ENCODE peak calls at places on chromosomes 12 and 14, in six cellular contexts. B is HepG2, S is K562, W is H1, T is GM12892, N is SK-N-SH. J is an unnamed sample.

GRCh38 chr12:5078423-5078822 is 34.7 kb downstream of the KCNA5 start:
- DNase-seq in B (no peak), N (peak; percentile 55), W (no peak), S (no peak), T (no peak), J (no peak)

GRCh38 chr12:39846304-39846703 is 226.7 kb upstream of the ABCD2 start:
- DNase-seq in S (no peak), B (no peak), T (no peak), N (no peak), W (no peak), J (no peak)

GRCh38 chr12:13780453-13780852 is 200.9 kb downstream of the GRIN2B start:
- DNase-seq in N (no peak), W (no peak), T (no peak), S (no peak), B (no peak), J (no peak)

GRCh38 chr12:91037301-91037700 is 20.5 kb downstream of the KERA start:
- DNase-seq in N (no peak), B (no peak), W (no peak), T (no peak), S (no peak), J (no peak)

GRCh38 chr12:75452675-75453330 is 27.8 kb upstream of the GLIPR1 start:
- DNase-seq in T (no peak), B (no peak), N (no peak), S (no peak), W (no peak), J (no peak)

GRCh38 chr14:105368910-105369652 is 29.3 kb upstream of the TEX22 start:
- DNase-seq in B (no peak), W (no peak), N (no peak), S (no peak), T (no peak), J (no peak)

GRCh38 chr14:95609398-95609990 is 74.6 kb downstream of the GLRX5 start:
- DNase-seq in B (peak; percentile 39), T (no peak), S (peak; percentile 20), N (peak; percentile 63), W (peak; percentile 80), J (peak; percentile 25)

GRCh38 chr12:30908389-30909087 is 18.0 kb upstream of the TSPAN11 start:
- DNase-seq in W (no peak), N (peak; percentile 36), B (peak; percentile 56), T (no peak), S (no peak), J (no peak)

GRCh38 chr14:99602788-99603415 is 1.1 kb downstream of the CCDC85C start:
- DNase-seq in B (no peak), T (no peak), N (no peak), W (no peak), S (no peak), J (no peak)

GRCh38 chr14:41303506-41303905 is 303.2 kb upstream of the LRFN5 start:
- DNase-seq in W (no peak), S (no peak), N (no peak), B (no peak), T (no peak), J (no peak)

GRCh38 chr14:76227450-76228050 is 75.8 kb downstream of the GPATCH2L start:
- DNase-seq in W (no peak), B (no peak), S (no peak), T (no peak), N (no peak), J (no peak)

GRCh38 chr12:108789546-108789945 is 58.2 kb upstream of the CORO1C start:
- DNase-seq in T (no peak), W (no peak), B (no peak), S (no peak), N (no peak), J (no peak)

GRCh38 chr12:13044002-13044858 is at the start of gene FAM234B:
- DNase-seq in T (peak; percentile 75), B (peak; percentile 40), N (peak; percentile 94), S (peak; percentile 80), W (peak; percentile 90), J (peak; percentile 79)

GRCh38 chr12:45989857-45990467 is 412 bp downstream of the SCAF11 start:
- DNase-seq in N (peak; percentile 60), W (peak; percentile 62), B (peak; percentile 45), S (peak; percentile 31), T (peak; percentile 9), J (peak; percentile 8)

GRCh38 chr12:114311966-114312365 is 94.0 kb downstream of the TBX5 start:
- DNase-seq in T (no peak), W (no peak), B (no peak), S (no peak), N (no peak), J (no peak)

GRCh38 chr14:22923746-22924145 is 4.8 kb upstream of the RBM23 start:
- DNase-seq in N (no peak), B (no peak), T (no peak), S (no peak), W (no peak), J (no peak)

DNA sequence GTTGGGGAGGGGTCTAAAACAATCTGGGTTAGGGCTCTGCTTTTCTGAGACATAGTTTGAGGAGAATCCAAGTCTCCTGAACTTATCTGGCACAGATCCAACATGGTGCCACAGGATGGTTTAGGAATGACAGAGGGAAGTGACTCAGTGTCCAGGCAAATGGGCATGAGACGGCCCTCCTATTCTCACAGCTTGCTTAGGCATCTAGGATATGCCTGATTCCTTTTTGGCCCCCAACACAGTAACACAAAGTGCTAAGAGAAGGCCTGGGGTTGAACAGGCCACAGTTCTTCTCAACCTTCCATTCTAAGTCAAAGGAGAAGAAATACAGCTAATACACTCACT is 117.7 kb downstream of the ZFP36L1 start:
- DNase-seq in N (no peak), B (peak; percentile 6), S (no peak), T (no peak), W (no peak), J (no peak)
- TF ChIP-seq TAF1 in N (no peak), B (no peak), S (no peak), T (no peak), W (no peak), J (no peak)

GRCh38 chr14:91374897-91375747 is 42.5 kb downstream of the CCDC88C start:
- DNase-seq in N (no peak), T (no peak), W (no peak), S (no peak), B (no peak), J (no peak)
- TF ChIP-seq TAF1 in N (no peak), T (no peak), W (no peak), S (no peak), B (no peak), J (no peak)

GRCh38 chr12:29316772-29317171 is 64.2 kb downstream of the ERGIC2 start:
- DNase-seq in N (no peak), S (no peak), W (no peak), B (no peak), T (no peak), J (no peak)
- TF ChIP-seq TAF1 in N (peak; percentile 16), S (no peak), W (no peak), B (no peak), T (no peak), J (no peak)

GRCh38 chr12:11923067-11923466 is 147.7 kb upstream of the BCL2L14 start:
- DNase-seq in B (no peak), W (no peak), S (no peak), T (no peak), N (no peak), J (no peak)
- TF ChIP-seq TAF1 in B (no peak), W (no peak), S (no peak), T (no peak), N (no peak), J (no peak)

GRCh38 chr12:53057816-53058500 is 8.1 kb downstream of the TNS2 start:
- DNase-seq in B (no peak), T (no peak), N (no peak), S (no peak), W (no peak), J (no peak)
- TF ChIP-seq TAF1 in B (no peak), T (no peak), N (no peak), S (no peak), W (no peak), J (no peak)

DNA sequence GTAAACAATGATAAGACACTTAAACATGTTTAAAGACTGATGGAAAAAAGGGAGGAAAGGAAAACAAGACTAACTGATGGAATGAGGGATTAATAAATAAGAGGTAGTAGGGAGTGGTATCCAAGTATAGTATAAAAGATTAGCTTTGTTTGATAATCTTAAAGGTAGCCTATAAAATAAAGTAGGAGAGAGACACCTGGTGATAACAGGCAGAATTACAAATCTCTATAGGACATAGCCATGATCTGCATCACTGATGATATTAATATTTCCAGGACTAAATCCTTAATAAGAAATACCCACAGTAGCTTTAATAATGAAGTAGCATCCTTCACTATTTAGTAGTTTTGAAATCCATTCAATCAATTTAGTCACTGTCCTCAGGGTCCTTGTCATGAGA is 30.4 kb downstream of the DLGAP5 start:
- DNase-seq in S (no peak), N (peak; percentile 50), W (no peak), B (peak; percentile 8), T (no peak), J (no peak)
- TF ChIP-seq TAF1 in S (no peak), N (no peak), W (no peak), B (no peak), T (no peak), J (no peak)